ENCODE peak calls at places on chromosomes 1 and 21, in nine cellular contexts. H is uterus, B is GM23248, Y is putamen, T is COR-L47, N is activated T-cell treated with anti-CD3 and anti-CD28 coated beads for 48 hours, M is psoas muscle, R is mucosa of descending colon, V is GM23338. D is an unnamed sample.

GRCh38 chr21:29304577-29304976 is 5.9 kb downstream of the BACH1 start:
- DNase-seq in M (no peak), T (no peak), B (no peak), Y (no peak), V (no peak), H (no peak), N (no peak), R (no peak), D (no peak)

GRCh38 chr1:69913967-69914366 is 291.4 kb downstream of the LRRC40 start:
- DNase-seq in Y (no peak), B (peak; percentile 69), T (no peak), N (no peak), R (no peak), H (no peak), V (no peak), M (no peak), D (no peak)

GRCh38 chr1:108816049-108816882 is 40.6 kb downstream of the AKNAD1 start:
- DNase-seq in H (peak; percentile 83), Y (peak; percentile 95), T (peak; percentile 12), B (peak; percentile 96), N (no peak), V (peak; percentile 73), M (peak; percentile 86), R (peak; percentile 54), D (no peak)

GRCh38 chr1:212752256-212752933 is 39.2 kb downstream of the NSL1 start:
- DNase-seq in R (no peak), T (no peak), B (peak; percentile 69), H (no peak), V (no peak), Y (peak; percentile 18), M (no peak), N (no peak), D (no peak)

GRCh38 chr21:29762570-29763082 is 177.2 kb downstream of the GRIK1 start:
- DNase-seq in M (no peak), V (no peak), T (no peak), Y (no peak), R (no peak), H (no peak), B (no peak), N (no peak), D (no peak)

GRCh38 chr1:91575909-91576519 is 75.4 kb downstream of the CDC7 start:
- DNase-seq in M (no peak), T (no peak), N (no peak), R (no peak), B (no peak), Y (no peak), H (no peak), V (no peak), D (no peak)

GRCh38 chr1:203462878-203463277 is 12.7 kb upstream of the PRELP start:
- DNase-seq in Y (no peak), R (no peak), M (peak; percentile 69), H (peak; percentile 68), V (no peak), N (no peak), T (no peak), B (peak; percentile 93), D (no peak)

GRCh38 chr1:184605941-184606340 is 148.7 kb downstream of the EDEM3 start:
- DNase-seq in V (no peak), Y (no peak), H (no peak), N (no peak), T (no peak), R (no peak), B (peak; percentile 25), M (no peak), D (no peak)

GRCh38 chr1:2227341-2228156 is 570 bp upstream of the SKI start:
- DNase-seq in Y (peak; percentile 96), H (peak; percentile 98), T (peak; percentile 93), B (peak; percentile 99), N (peak; percentile 98), V (peak; percentile 97), M (peak; percentile 99), R (peak; percentile 99), D (peak; percentile 99)

GRCh38 chr1:111955755-111956154 is 33.7 kb downstream of the KCND3 start:
- DNase-seq in V (no peak), T (no peak), H (no peak), R (no peak), M (no peak), N (no peak), Y (no peak), B (peak; percentile 44), D (no peak)

GRCh38 chr1:100361249-100362089 is 9.2 kb downstream of the CDC14A start:
- DNase-seq in H (no peak), M (no peak), T (no peak), R (no peak), N (no peak), B (no peak), Y (no peak), V (no peak), D (no peak)

GRCh38 chr1:65958561-65959350 is 166.1 kb downstream of the PDE4B start:
- DNase-seq in R (no peak), H (no peak), V (peak; percentile 62), B (peak; percentile 68), Y (peak; percentile 82), M (no peak), T (peak; percentile 56), N (no peak), D (peak; percentile 53)

GRCh38 chr1:246782120-246782900 is 58.1 kb downstream of the SCCPDH start:
- DNase-seq in Y (no peak), N (no peak), H (peak; percentile 40), V (no peak), R (no peak), T (no peak), B (peak; percentile 83), M (peak; percentile 80), D (no peak)

GRCh38 chr1:245797592-245798366 is 643.0 kb downstream of the KIF26B start:
- DNase-seq in V (peak; percentile 89), B (peak; percentile 34), N (no peak), R (no peak), H (no peak), T (no peak), M (no peak), Y (no peak), D (peak; percentile 21)

GRCh38 chr21:21897275-21897883 is 899.2 kb downstream of the NCAM2 start:
- DNase-seq in N (no peak), T (no peak), M (no peak), R (no peak), Y (no peak), B (peak; percentile 14), H (no peak), V (no peak), D (no peak)

GRCh38 chr1:152179566-152179965 is 20.5 kb upstream of the RPTN start:
- DNase-seq in R (no peak), N (no peak), H (no peak), T (no peak), Y (no peak), B (peak; percentile 42), V (no peak), M (no peak), D (no peak)

D was measured in GM12865.